ENCODE peak calls at places on chromosomes 3 and 15, in eight cellular contexts. M is sciatic nerve, F is aorta, H is WTC11, K is heart left ventricle, P is foreskin fibroblast, W is COR-L47, J is endothelial cell. O is an unnamed sample.

GRCh38 chr3:33209357-33209756 is 9.3 kb downstream of the SUSD5 start:
- DNase-seq in W (no peak), M (no peak), F (no peak), K (no peak), H (no peak), P (no peak), J (no peak), O (no peak)

GRCh38 chr3:94694894-94695293 is 632.0 kb downstream of the NSUN3 start:
- DNase-seq in F (no peak), W (no peak), J (no peak), K (no peak), M (no peak), P (no peak), H (no peak), O (no peak)

GRCh38 chr3:126476976-126477330 is 1.3 kb upstream of the ZXDC start:
- DNase-seq in H (no peak), K (no peak), P (no peak), F (no peak), J (no peak), W (no peak), M (no peak), O (peak; percentile 81)

GRCh38 chr15:62887113-62887570 is 155.4 kb upstream of the TPM1 start:
- DNase-seq in J (no peak), H (no peak), F (no peak), P (peak; percentile 42), M (no peak), K (no peak), W (peak; percentile 5), O (no peak)

GRCh38 chr3:10228248-10228950 is 19.9 kb upstream of the TATDN2 start:
- DNase-seq in P (no peak), F (no peak), J (no peak), K (no peak), W (no peak), M (no peak), H (no peak), O (no peak)

GRCh38 chr15:91055548-91056331 is 33.3 kb upstream of the VPS33B start:
- DNase-seq in J (peak; percentile 70), W (peak; percentile 80), F (no peak), K (peak; percentile 53), M (peak; percentile 69), P (peak; percentile 41), H (peak; percentile 74), O (peak; percentile 83)

GRCh38 chr3:133494469-133494868 is 79.0 kb upstream of the CDV3 start:
- DNase-seq in M (no peak), H (peak; percentile 73), J (peak; percentile 47), F (no peak), K (no peak), W (no peak), P (no peak), O (peak; percentile 76)

GRCh38 chr3:53269888-53270880 is 14.4 kb upstream of the TKT start:
- DNase-seq in P (peak; percentile 97), J (peak; percentile 34), K (peak; percentile 83), W (peak; percentile 60), F (peak; percentile 93), M (peak; percentile 82), H (peak; percentile 60), O (peak; percentile 82)

O was measured in H7.